ENCODE peak calls at places on chromosomes 3 and 15, in seven cellular contexts. R is KBM-7, H is myocyte, P is heart left ventricle, D is left ventricle myocardium inferior, G is T follicular helper cell, L is upper lobe of right lung. W is an unnamed sample.

GRCh38 chr3:100041328-100041749 is 73.0 kb downstream of the FILIP1L start:
- DNase-seq in H (peak; percentile 85), L (no peak), R (no peak), G (no peak), D (no peak), P (no peak), W (no peak)

GRCh38 chr3:147838650-147839049 is 429.5 kb downstream of the ZIC1 start:
- DNase-seq in D (no peak), P (no peak), G (no peak), L (no peak), R (no peak), H (peak; percentile 13), W (no peak)

GRCh38 chr3:11195721-11196332 is 41.5 kb downstream of the HRH1 start:
- DNase-seq in P (no peak), L (no peak), R (no peak), G (no peak), D (no peak), H (peak; percentile 43), W (no peak)

GRCh38 chr15:81073796-81074195 is 60.3 kb upstream of the CFAP161 start:
- DNase-seq in R (no peak), G (no peak), P (no peak), D (no peak), H (peak; percentile 16), L (no peak), W (no peak)

GRCh38 chr3:58237940-58238681 is 519 bp downstream of the ABHD6 start:
- DNase-seq in L (peak; percentile 86), G (peak; percentile 47), D (peak; percentile 58), H (no peak), P (peak; percentile 36), R (peak; percentile 52), W (peak; percentile 45)

GRCh38 chr3:131361464-131362421 is 19.8 kb upstream of the NUDT16 start:
- DNase-seq in H (no peak), P (peak; percentile 84), R (no peak), D (peak; percentile 83), L (peak; percentile 99), G (no peak), W (no peak)

GRCh38 chr15:33021806-33022389 is 172.6 kb downstream of the FMN1 start:
- DNase-seq in G (no peak), P (no peak), H (peak; percentile 83), R (peak; percentile 33), D (no peak), L (no peak), W (no peak)

GRCh38 chr3:112593258-112593657 is 31.4 kb downstream of the SLC35A5 start:
- DNase-seq in D (no peak), G (no peak), R (no peak), P (no peak), H (no peak), L (no peak), W (no peak)

GRCh38 chr15:56390739-56391267 is 25.6 kb downstream of the TEX9 start:
- DNase-seq in P (no peak), D (no peak), L (no peak), R (no peak), G (no peak), H (no peak), W (no peak)

GRCh38 chr3:156938724-156939123 is 112.6 kb downstream of the LEKR1 start:
- DNase-seq in P (no peak), R (no peak), D (no peak), H (no peak), L (no peak), G (no peak), W (no peak)

W was measured in effector CD4-positive, alpha-beta T cell.